ENCODE peak calls at places on chromosomes 6 and 20, in seven cellular contexts. B is upper lobe of left lung, E is transverse colon, O is tibial nerve, N is ovary, F is K562, W is SK-N-SH. C is an unnamed sample.

GRCh38 chr6:145233955-145234354 is 501.4 kb downstream of the EPM2A start:
- DNase-seq in F (no peak), N (no peak), O (no peak), E (no peak), W (no peak), B (no peak), C (no peak)

GRCh38 chr20:22717466-22717865 is 133.1 kb upstream of the FOXA2 start:
- DNase-seq in O (no peak), W (no peak), N (no peak), E (peak; percentile 56), F (peak; percentile 34), B (peak; percentile 56), C (no peak)

GRCh38 chr6:47405273-47405672 is 72.3 kb upstream of the CD2AP start:
- DNase-seq in W (no peak), B (no peak), O (no peak), E (peak; percentile 90), F (no peak), N (no peak), C (no peak)

GRCh38 chr6:121465101-121465500 is 29.7 kb downstream of the GJA1 start:
- DNase-seq in B (no peak), N (no peak), F (no peak), E (no peak), W (no peak), O (no peak), C (no peak)

GRCh38 chr20:13821876-13822275 is 37.0 kb downstream of the NDUFAF5 start:
- DNase-seq in O (no peak), F (no peak), B (peak; percentile 53), E (no peak), W (no peak), N (no peak), C (no peak)

GRCh38 chr6:52127957-52128356 is 40.5 kb upstream of the PKHD1 start:
- DNase-seq in N (no peak), B (no peak), O (no peak), F (no peak), E (no peak), W (no peak), C (no peak)

GRCh38 chr20:61044499-61044898 is 207.6 kb upstream of the CDH4 start:
- DNase-seq in E (no peak), W (no peak), O (no peak), F (peak; percentile 44), N (no peak), B (no peak), C (no peak)

GRCh38 chr20:58774214-58774613 is 76.5 kb downstream of the GNAS-AS1 start:
- DNase-seq in N (no peak), W (no peak), F (no peak), E (no peak), O (no peak), B (no peak), C (no peak)

GRCh38 chr6:112310439-112311154 is 36.5 kb upstream of the RFPL4B start:
- DNase-seq in E (no peak), W (no peak), N (no peak), B (no peak), F (no peak), O (no peak), C (no peak)

DNA sequence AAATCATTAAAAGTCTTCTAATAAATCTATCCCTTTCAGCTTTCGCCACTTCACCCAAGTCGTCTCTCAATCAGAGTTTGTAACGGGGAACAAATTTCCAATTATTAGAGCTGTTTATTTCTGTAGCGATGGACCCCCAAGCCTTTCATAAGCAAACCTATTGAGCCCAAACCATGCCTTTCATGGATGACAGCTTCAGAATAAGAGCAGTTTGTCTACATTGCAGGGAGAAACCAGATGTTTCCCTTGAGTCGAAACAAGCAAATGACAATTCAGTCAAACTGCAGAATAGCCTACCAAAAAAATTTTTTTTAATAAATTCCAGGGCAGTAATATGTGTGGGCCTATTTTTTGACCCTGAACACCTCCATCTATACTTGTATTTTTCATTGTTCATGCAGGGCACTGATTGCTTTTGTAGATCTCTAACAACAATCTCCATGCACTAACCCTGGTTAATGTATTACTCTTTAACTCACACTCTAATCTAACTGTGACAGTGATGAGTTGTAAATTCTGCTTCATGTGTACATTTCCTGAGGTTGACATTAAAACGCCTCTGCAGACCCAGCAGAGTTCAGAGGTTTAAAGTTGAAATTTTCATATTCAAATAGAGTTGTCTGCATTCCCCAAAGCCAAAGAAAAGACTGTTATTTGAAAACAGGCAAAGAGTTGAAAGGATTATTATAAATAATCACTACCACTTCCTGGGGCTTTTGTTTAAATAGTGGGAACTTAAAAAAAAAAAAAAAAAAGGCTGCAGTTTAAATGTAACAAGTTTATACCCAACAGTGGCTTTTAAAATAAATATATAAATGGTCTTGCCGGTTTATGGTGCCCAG is 64.5 kb downstream of the ATP9A start:
- DNase-seq in F (no peak), N (no peak), B (no peak), E (no peak), W (peak; percentile 51), O (no peak), C (no peak)
- TF ChIP-seq EP300 in F (no peak), N (no peak), B (no peak), E (no peak), W (no peak), O (no peak), C (no peak)

DNA sequence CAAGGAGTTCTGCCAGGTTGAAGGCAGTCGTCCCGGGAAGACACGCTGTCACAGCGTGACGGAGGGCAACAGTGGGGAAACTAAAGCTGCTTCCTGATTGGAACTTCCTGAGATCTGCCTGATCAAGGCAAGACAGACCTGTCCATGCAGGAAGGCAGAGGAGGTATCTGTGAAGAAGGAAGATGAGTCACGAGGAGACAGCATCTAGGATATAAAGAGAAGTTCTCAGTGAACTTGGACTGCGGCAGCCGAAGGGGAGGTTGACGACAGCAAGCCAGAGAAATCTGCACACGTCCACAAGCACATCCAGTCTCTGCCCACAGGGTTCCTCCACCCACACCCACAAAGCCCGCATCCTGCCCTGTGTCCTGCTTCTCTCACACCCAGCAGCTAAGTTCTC is 38.6 kb downstream of the PREP start:
- DNase-seq in E (no peak), W (peak; percentile 22), B (no peak), O (no peak), F (no peak), N (no peak), C (no peak)
- H3K36me3 ChIP-seq in E (peaks cover 15% of the 10 kb centered on the region), W (peaks cover 48% of the 10 kb centered on the region), B (peaks cover 2% of the 10 kb centered on the region), O (no peaks in the 10 kb centered on the region), F (peaks cover 66% of the 10 kb centered on the region), N (no peaks in the 10 kb centered on the region), C (peaks cover 33% of the 10 kb centered on the region)

GRCh38 chr20:17505664-17506517 is 25.3 kb downstream of the BFSP1 start:
- DNase-seq in N (peak; percentile 46), O (no peak), B (no peak), E (no peak), F (peak; percentile 40), W (no peak), C (no peak)
- H3K4me3 ChIP-seq in N (no peak overlapping the region), O (peak overlapping the region; percentile 52), B (peak overlapping the region; percentile 56), E (no peak overlapping the region), F (no peak overlapping the region), W (no peak overlapping the region), C (peak overlapping the region; percentile 53)

GRCh38 chr6:31620586-31621319 is at the start of gene PRRC2A:
- DNase-seq in O (peak; percentile 98), B (peak; percentile 80), F (peak; percentile 89), W (peak; percentile 90), E (peak; percentile 96), N (peak; percentile 95), C (peak; percentile 91)
- TF ChIP-seq EP300 in O (peak; percentile 3), B (no peak), F (peak; percentile 3), W (no peak), E (no peak), N (no peak), C (no peak)

GRCh38 chr6:109466212-109466923 is 10.8 kb upstream of the MICAL1 start:
- DNase-seq in O (no peak), W (no peak), B (no peak), F (no peak), N (no peak), E (no peak), C (no peak)
- H3K36me3 ChIP-seq in O (no peaks in the 10 kb centered on the region), W (peaks cover 81% of the 10 kb centered on the region), B (peaks cover 34% of the 10 kb centered on the region), F (peaks cover 95% of the 10 kb centered on the region), N (no peaks in the 10 kb centered on the region), E (peaks cover 34% of the 10 kb centered on the region), C (peaks cover 66% of the 10 kb centered on the region)

GRCh38 chr20:57396212-57396611 is 5.0 kb downstream of the RBM38 start:
- DNase-seq in W (no peak), N (peak; percentile 47), E (no peak), B (no peak), F (no peak), O (no peak), C (no peak)
- H3K4me3 ChIP-seq in W (no peak overlapping the region), N (no peak overlapping the region), E (no peak overlapping the region), B (no peak overlapping the region), F (no peak overlapping the region), O (no peak overlapping the region), C (no peak overlapping the region)

GRCh38 chr20:57399587-57400261 is 8.5 kb downstream of the RBM38 start:
- DNase-seq in F (no peak), O (no peak), B (no peak), W (no peak), N (peak; percentile 61), E (peak; percentile 55), C (no peak)
- TF ChIP-seq EP300 in F (no peak), O (peak; percentile 7), B (no peak), W (no peak), N (no peak), E (no peak), C (no peak)

DNA sequence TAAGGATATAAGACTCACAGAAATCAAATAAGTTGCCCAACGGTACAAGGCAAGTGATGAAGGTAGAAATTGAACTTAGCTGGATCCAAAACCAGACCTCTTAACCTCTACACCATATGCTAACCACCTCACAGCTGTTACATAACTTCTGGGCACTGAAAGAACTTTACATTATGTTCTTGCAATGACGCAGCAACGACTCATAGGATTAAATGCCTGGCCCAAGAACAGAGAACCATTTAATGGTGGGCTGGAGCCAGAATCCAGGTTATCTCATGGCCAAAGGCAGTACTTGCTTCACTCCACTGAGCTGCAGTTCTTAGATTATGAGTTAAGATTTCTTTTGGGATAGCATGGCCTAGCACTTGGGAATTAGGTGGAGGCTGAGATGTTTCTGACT is 4.4 kb downstream of the TRMT6 start:
- DNase-seq in F (no peak), W (no peak), N (no peak), E (no peak), B (no peak), O (no peak), C (no peak)
- H3K36me3 ChIP-seq in F (peaks cover 69% of the 10 kb centered on the region), W (peaks cover 71% of the 10 kb centered on the region), N (no peaks in the 10 kb centered on the region), E (peaks cover 39% of the 10 kb centered on the region), B (peaks cover 43% of the 10 kb centered on the region), O (no peaks in the 10 kb centered on the region), C (peaks cover 48% of the 10 kb centered on the region)

DNA sequence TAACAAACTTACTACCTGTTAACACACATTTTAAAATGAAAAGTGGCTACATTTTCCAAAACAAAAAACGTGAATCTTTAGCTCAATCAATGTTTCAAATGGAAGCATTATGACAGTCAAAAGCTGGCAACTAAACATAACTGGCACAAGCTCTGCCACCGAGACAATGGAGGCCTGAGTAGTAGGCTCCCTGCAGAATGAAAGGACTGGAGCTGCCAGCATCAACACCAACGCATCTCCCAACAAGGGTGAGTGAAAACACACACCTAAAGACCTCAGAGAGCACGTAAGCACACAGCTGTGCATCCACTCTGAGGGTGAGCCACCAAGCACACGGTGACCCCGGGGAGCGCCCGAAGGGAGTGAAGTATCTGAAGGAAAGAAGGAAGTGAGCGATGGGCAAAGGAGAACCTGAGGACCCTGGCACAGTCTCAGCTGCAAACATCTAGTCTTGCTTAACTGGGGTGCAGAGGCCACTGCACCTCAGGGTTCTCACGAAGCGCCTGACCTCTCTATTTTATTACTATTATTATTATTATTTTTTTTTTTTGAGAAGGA is 1.6 kb upstream of the ADRM1 start:
- DNase-seq in E (no peak), O (no peak), F (no peak), W (no peak), B (no peak), N (peak; percentile 39), C (no peak)
- H3K4me3 ChIP-seq in E (no peak overlapping the region), O (no peak overlapping the region), F (no peak overlapping the region), W (no peak overlapping the region), B (no peak overlapping the region), N (no peak overlapping the region), C (no peak overlapping the region)

C was measured in suprapubic skin.